ENCODE peak calls at places on chromosomes 5 and 9, in nine cellular contexts. One of them, this sample, is unnamed.

GRCh38 chr5:62144395-62145022 is 161.5 kb upstream of the KIF2A start:
- DNase-seq in H9: no peak
- DNase-seq in brain microvascular endothelial cell: no peak
- DNase-seq in right lobe of liver: no peak
- DNase-seq in SK-N-SH: no peak
- DNase-seq in kidney: no peak
- DNase-seq in fibroblast of lung: peak; percentile 55
- DNase-seq in mammary epithelial cell: peak; percentile 62
- DNase-seq in pancreas: no peak
- DNase-seq in this sample: no peak

GRCh38 chr5:78501411-78502338 is 141.3 kb downstream of the SCAMP1 start:
- DNase-seq in H9: no peak
- DNase-seq in brain microvascular endothelial cell: no peak
- DNase-seq in right lobe of liver: no peak
- DNase-seq in SK-N-SH: no peak
- DNase-seq in kidney: no peak
- DNase-seq in fibroblast of lung: peak; percentile 69
- DNase-seq in mammary epithelial cell: peak; percentile 39
- DNase-seq in pancreas: no peak
- DNase-seq in this sample: no peak

GRCh38 chr9:124769451-124770358 is 1.4 kb downstream of the NR6A1 start:
- DNase-seq in H9: peak; percentile 65
- DNase-seq in brain microvascular endothelial cell: no peak
- DNase-seq in right lobe of liver: peak; percentile 76
- DNase-seq in SK-N-SH: peak; percentile 63
- DNase-seq in kidney: peak; percentile 85
- DNase-seq in fibroblast of lung: no peak
- DNase-seq in mammary epithelial cell: peak; percentile 25
- DNase-seq in pancreas: peak; percentile 87
- DNase-seq in this sample: no peak

GRCh38 chr9:96868709-96869108 is 14.4 kb upstream of the ZNF782 start:
- DNase-seq in H9: no peak
- DNase-seq in brain microvascular endothelial cell: no peak
- DNase-seq in right lobe of liver: no peak
- DNase-seq in SK-N-SH: no peak
- DNase-seq in kidney: no peak
- DNase-seq in fibroblast of lung: no peak
- DNase-seq in mammary epithelial cell: peak; percentile 39
- DNase-seq in pancreas: no peak
- DNase-seq in this sample: no peak

GRCh38 chr5:154201108-154201769 is 10.7 kb downstream of the GALNT10 start:
- DNase-seq in H9: no peak
- DNase-seq in brain microvascular endothelial cell: no peak
- DNase-seq in right lobe of liver: no peak
- DNase-seq in SK-N-SH: no peak
- DNase-seq in kidney: no peak
- DNase-seq in fibroblast of lung: no peak
- DNase-seq in mammary epithelial cell: no peak
- DNase-seq in pancreas: no peak
- DNase-seq in this sample: no peak

GRCh38 chr5:55933377-55934116 is 61.2 kb downstream of the IL6ST start:
- DNase-seq in H9: no peak
- DNase-seq in brain microvascular endothelial cell: no peak
- DNase-seq in right lobe of liver: no peak
- DNase-seq in SK-N-SH: no peak
- DNase-seq in kidney: no peak
- DNase-seq in fibroblast of lung: no peak
- DNase-seq in mammary epithelial cell: no peak
- DNase-seq in pancreas: no peak
- DNase-seq in this sample: no peak

GRCh38 chr5:35050541-35051126 is 2.9 kb upstream of the AGXT2 start:
- DNase-seq in H9: no peak
- DNase-seq in brain microvascular endothelial cell: no peak
- DNase-seq in right lobe of liver: no peak
- DNase-seq in SK-N-SH: no peak
- DNase-seq in kidney: no peak
- DNase-seq in fibroblast of lung: no peak
- DNase-seq in mammary epithelial cell: no peak
- DNase-seq in pancreas: no peak
- DNase-seq in this sample: no peak

GRCh38 chr9:76773051-76773450 is 8.8 kb downstream of the PCA3 start:
- DNase-seq in H9: no peak
- DNase-seq in brain microvascular endothelial cell: no peak
- DNase-seq in right lobe of liver: no peak
- DNase-seq in SK-N-SH: no peak
- DNase-seq in kidney: no peak
- DNase-seq in fibroblast of lung: peak; percentile 65
- DNase-seq in mammary epithelial cell: no peak
- DNase-seq in pancreas: no peak
- DNase-seq in this sample: no peak

GRCh38 chr5:54905942-54906537 is 79.4 kb downstream of the ESM1 start:
- DNase-seq in H9: peak; percentile 46
- DNase-seq in brain microvascular endothelial cell: peak; percentile 79
- DNase-seq in right lobe of liver: no peak
- DNase-seq in SK-N-SH: peak; percentile 38
- DNase-seq in kidney: no peak
- DNase-seq in fibroblast of lung: peak; percentile 61
- DNase-seq in mammary epithelial cell: peak; percentile 38
- DNase-seq in pancreas: no peak
- DNase-seq in this sample: no peak

GRCh38 chr5:54261596-54261995 is 48.8 kb downstream of the ARL15 start:
- DNase-seq in H9: no peak
- DNase-seq in brain microvascular endothelial cell: no peak
- DNase-seq in right lobe of liver: no peak
- DNase-seq in SK-N-SH: no peak
- DNase-seq in kidney: no peak
- DNase-seq in fibroblast of lung: no peak
- DNase-seq in mammary epithelial cell: no peak
- DNase-seq in pancreas: no peak
- DNase-seq in this sample: no peak

GRCh38 chr9:121607434-121608248 is 43.8 kb upstream of the DAB2IP start:
- DNase-seq in H9: no peak
- DNase-seq in brain microvascular endothelial cell: peak; percentile 34
- DNase-seq in right lobe of liver: no peak
- DNase-seq in SK-N-SH: peak; percentile 75
- DNase-seq in kidney: peak; percentile 90
- DNase-seq in fibroblast of lung: peak; percentile 53
- DNase-seq in mammary epithelial cell: no peak
- DNase-seq in pancreas: no peak
- DNase-seq in this sample: no peak

GRCh38 chr5:145180341-145180740 is 654.8 kb downstream of the PRELID2 start:
- DNase-seq in H9: no peak
- DNase-seq in brain microvascular endothelial cell: no peak
- DNase-seq in right lobe of liver: no peak
- DNase-seq in SK-N-SH: no peak
- DNase-seq in kidney: no peak
- DNase-seq in fibroblast of lung: no peak
- DNase-seq in mammary epithelial cell: no peak
- DNase-seq in pancreas: no peak
- DNase-seq in this sample: no peak

GRCh38 chr9:109590945-109591344 is 92.8 kb upstream of the PTPN3 start:
- DNase-seq in H9: no peak
- DNase-seq in brain microvascular endothelial cell: no peak
- DNase-seq in right lobe of liver: no peak
- DNase-seq in SK-N-SH: no peak
- DNase-seq in kidney: no peak
- DNase-seq in fibroblast of lung: peak; percentile 36
- DNase-seq in mammary epithelial cell: no peak
- DNase-seq in pancreas: no peak
- DNase-seq in this sample: no peak

GRCh38 chr5:130549884-130550552 is 615.0 kb downstream of the HINT1 start:
- DNase-seq in H9: no peak
- DNase-seq in brain microvascular endothelial cell: peak; percentile 95
- DNase-seq in right lobe of liver: no peak
- DNase-seq in SK-N-SH: no peak
- DNase-seq in kidney: no peak
- DNase-seq in fibroblast of lung: peak; percentile 90
- DNase-seq in mammary epithelial cell: peak; percentile 85
- DNase-seq in pancreas: no peak
- DNase-seq in this sample: peak; percentile 78

DNA sequence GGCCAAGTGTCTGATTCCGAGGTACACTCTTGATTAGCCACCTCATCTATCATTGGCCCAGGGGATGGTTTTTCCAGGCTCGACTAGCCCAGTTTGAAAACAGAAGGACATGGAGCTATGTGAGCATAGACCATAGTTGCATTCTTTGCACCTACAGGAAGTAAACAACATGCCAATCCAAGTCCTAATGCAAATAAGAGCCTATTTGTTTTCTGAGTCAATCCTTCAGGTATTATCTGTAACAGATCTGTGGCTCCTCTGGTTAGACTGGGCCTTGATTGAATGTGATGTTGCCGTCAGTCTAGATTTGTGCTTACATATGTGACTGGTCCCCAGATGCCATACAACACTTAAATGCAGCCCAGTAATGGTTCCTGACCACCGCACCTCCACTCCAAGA is 29.7 kb upstream of the ARHGAP26 start:
- DNase-seq in H9: no peak
- DNase-seq in brain microvascular endothelial cell: no peak
- DNase-seq in right lobe of liver: no peak
- DNase-seq in SK-N-SH: no peak
- DNase-seq in kidney: no peak
- DNase-seq in fibroblast of lung: no peak
- DNase-seq in mammary epithelial cell: no peak
- DNase-seq in pancreas: no peak
- DNase-seq in this sample: no peak
- H3K27ac ChIP-seq in H9: no peak overlapping the region
- H3K27ac ChIP-seq in brain microvascular endothelial cell: no peak overlapping the region
- H3K27ac ChIP-seq in right lobe of liver: no peak overlapping the region
- H3K27ac ChIP-seq in SK-N-SH: peak overlapping the region; percentile 47
- H3K27ac ChIP-seq in kidney: no peak overlapping the region
- H3K27ac ChIP-seq in fibroblast of lung: no peak overlapping the region
- H3K27ac ChIP-seq in mammary epithelial cell: no peak overlapping the region
- H3K27ac ChIP-seq in pancreas: no peak overlapping the region
- H3K27ac ChIP-seq in this sample: no peak overlapping the region

GRCh38 chr9:37406603-37407401 is 15.7 kb upstream of the GRHPR start:
- DNase-seq in H9: no peak
- DNase-seq in brain microvascular endothelial cell: no peak
- DNase-seq in right lobe of liver: no peak
- DNase-seq in SK-N-SH: no peak
- DNase-seq in kidney: peak; percentile 20
- DNase-seq in fibroblast of lung: no peak
- DNase-seq in mammary epithelial cell: no peak
- DNase-seq in pancreas: no peak
- DNase-seq in this sample: no peak

GRCh38 chr9:37405350-37405749 is 17.1 kb upstream of the GRHPR start:
- DNase-seq in H9: no peak
- DNase-seq in brain microvascular endothelial cell: no peak
- DNase-seq in right lobe of liver: no peak
- DNase-seq in SK-N-SH: no peak
- DNase-seq in kidney: no peak
- DNase-seq in fibroblast of lung: peak; percentile 29
- DNase-seq in mammary epithelial cell: no peak
- DNase-seq in pancreas: no peak
- DNase-seq in this sample: no peak

GRCh38 chr9:37405764-37406380 is 16.6 kb upstream of the GRHPR start:
- DNase-seq in H9: no peak
- DNase-seq in brain microvascular endothelial cell: no peak
- DNase-seq in right lobe of liver: no peak
- DNase-seq in SK-N-SH: no peak
- DNase-seq in kidney: peak; percentile 55
- DNase-seq in fibroblast of lung: no peak
- DNase-seq in mammary epithelial cell: no peak
- DNase-seq in pancreas: no peak
- DNase-seq in this sample: no peak

GRCh38 chr9:37408933-37409710 is 13.4 kb upstream of the GRHPR start:
- DNase-seq in H9: no peak
- DNase-seq in brain microvascular endothelial cell: no peak
- DNase-seq in right lobe of liver: no peak
- DNase-seq in SK-N-SH: no peak
- DNase-seq in kidney: peak; percentile 68
- DNase-seq in fibroblast of lung: no peak
- DNase-seq in mammary epithelial cell: no peak
- DNase-seq in pancreas: peak; percentile 36
- DNase-seq in this sample: no peak

GRCh38 chr9:37407468-37407867 is 15.0 kb upstream of the GRHPR start:
- DNase-seq in H9: no peak
- DNase-seq in brain microvascular endothelial cell: no peak
- DNase-seq in right lobe of liver: no peak
- DNase-seq in SK-N-SH: no peak
- DNase-seq in kidney: no peak
- DNase-seq in fibroblast of lung: no peak
- DNase-seq in mammary epithelial cell: no peak
- DNase-seq in pancreas: no peak
- DNase-seq in this sample: no peak
- TF ChIP-seq CTCF in H9: peak; percentile 58
- TF ChIP-seq CTCF in brain microvascular endothelial cell: peak; percentile 26
- TF ChIP-seq CTCF in right lobe of liver: no peak
- TF ChIP-seq CTCF in SK-N-SH: peak; percentile 42
- TF ChIP-seq CTCF in kidney: no peak
- TF ChIP-seq CTCF in fibroblast of lung: no peak
- TF ChIP-seq CTCF in mammary epithelial cell: peak; percentile 21
- TF ChIP-seq CTCF in pancreas: no peak
- TF ChIP-seq CTCF in this sample: peak; percentile 38

GRCh38 chr5:43300112-43300511 is 13.1 kb downstream of the HMGCS1 start:
- DNase-seq in H9: no peak
- DNase-seq in brain microvascular endothelial cell: no peak
- DNase-seq in right lobe of liver: no peak
- DNase-seq in SK-N-SH: no peak
- DNase-seq in kidney: no peak
- DNase-seq in fibroblast of lung: no peak
- DNase-seq in mammary epithelial cell: no peak
- DNase-seq in pancreas: no peak
- DNase-seq in this sample: no peak

GRCh38 chr5:43298459-43298858 is 14.8 kb downstream of the HMGCS1 start:
- DNase-seq in H9: no peak
- DNase-seq in brain microvascular endothelial cell: no peak
- DNase-seq in right lobe of liver: no peak
- DNase-seq in SK-N-SH: peak; percentile 38
- DNase-seq in kidney: no peak
- DNase-seq in fibroblast of lung: no peak
- DNase-seq in mammary epithelial cell: no peak
- DNase-seq in pancreas: no peak
- DNase-seq in this sample: no peak

GRCh38 chr5:43303242-43303641 is 10.0 kb downstream of the HMGCS1 start:
- DNase-seq in H9: no peak
- DNase-seq in brain microvascular endothelial cell: no peak
- DNase-seq in right lobe of liver: no peak
- DNase-seq in SK-N-SH: no peak
- DNase-seq in kidney: no peak
- DNase-seq in fibroblast of lung: no peak
- DNase-seq in mammary epithelial cell: no peak
- DNase-seq in pancreas: no peak
- DNase-seq in this sample: no peak

GRCh38 chr5:43304520-43304919 is 8.7 kb downstream of the HMGCS1 start:
- DNase-seq in H9: no peak
- DNase-seq in brain microvascular endothelial cell: no peak
- DNase-seq in right lobe of liver: no peak
- DNase-seq in SK-N-SH: no peak
- DNase-seq in kidney: no peak
- DNase-seq in fibroblast of lung: no peak
- DNase-seq in mammary epithelial cell: no peak
- DNase-seq in pancreas: no peak
- DNase-seq in this sample: no peak

GRCh38 chr5:43301653-43302091 is 11.5 kb downstream of the HMGCS1 start:
- DNase-seq in H9: no peak
- DNase-seq in brain microvascular endothelial cell: no peak
- DNase-seq in right lobe of liver: no peak
- DNase-seq in SK-N-SH: no peak
- DNase-seq in kidney: no peak
- DNase-seq in fibroblast of lung: no peak
- DNase-seq in mammary epithelial cell: no peak
- DNase-seq in pancreas: no peak
- DNase-seq in this sample: no peak
- H3K27ac ChIP-seq in H9: no peak overlapping the region
- H3K27ac ChIP-seq in brain microvascular endothelial cell: no peak overlapping the region
- H3K27ac ChIP-seq in right lobe of liver: no peak overlapping the region
- H3K27ac ChIP-seq in SK-N-SH: no peak overlapping the region
- H3K27ac ChIP-seq in kidney: no peak overlapping the region
- H3K27ac ChIP-seq in fibroblast of lung: no peak overlapping the region
- H3K27ac ChIP-seq in mammary epithelial cell: no peak overlapping the region
- H3K27ac ChIP-seq in pancreas: no peak overlapping the region
- H3K27ac ChIP-seq in this sample: peak overlapping the region; percentile 3

GRCh38 chr9:134209731-134210311 is 45.5 kb upstream of the RNU6ATAC start:
- DNase-seq in H9: no peak
- DNase-seq in brain microvascular endothelial cell: no peak
- DNase-seq in right lobe of liver: peak; percentile 51
- DNase-seq in SK-N-SH: peak; percentile 4
- DNase-seq in kidney: peak; percentile 55
- DNase-seq in fibroblast of lung: no peak
- DNase-seq in mammary epithelial cell: no peak
- DNase-seq in pancreas: peak; percentile 57
- DNase-seq in this sample: peak; percentile 43
- TF ChIP-seq CTCF in H9: no peak
- TF ChIP-seq CTCF in brain microvascular endothelial cell: no peak
- TF ChIP-seq CTCF in right lobe of liver: no peak
- TF ChIP-seq CTCF in SK-N-SH: no peak
- TF ChIP-seq CTCF in kidney: no peak
- TF ChIP-seq CTCF in fibroblast of lung: no peak
- TF ChIP-seq CTCF in mammary epithelial cell: no peak
- TF ChIP-seq CTCF in pancreas: no peak
- TF ChIP-seq CTCF in this sample: no peak